ENCODE peak calls at places on chromosome 14, in nine cellular contexts. P, W, Y, N, M, F, Z, A and D are unnamed samples.

GRCh38 chr14:70919774-70920173 is 12.5 kb downstream of the PCNX1 start:
- DNase-seq in P (no peak), W (no peak), Y (no peak), N (no peak), M (no peak), F (peak), Z (no peak), A (peak), D (no peak)

GRCh38 chr14:38505221-38506095 is 249.6 kb upstream of the CLEC14A start:
- DNase-seq in P (no peak), W (no peak), Y (no peak), N (no peak), M (no peak), F (peak), Z (no peak), A (no peak), D (no peak)

GRCh38 chr14:45198551-45198950 is 54.5 kb downstream of the MIS18BP1 start:
- DNase-seq in P (no peak), W (no peak), Y (no peak), N (no peak), M (no peak), F (peak), Z (no peak), A (no peak), D (no peak)

GRCh38 chr14:64640839-64641238 is 63.4 kb upstream of the PLEKHG3 start:
- DNase-seq in P (no peak), W (no peak), Y (no peak), N (no peak), M (no peak), F (no peak), Z (no peak), A (no peak), D (no peak)

GRCh38 chr14:30211326-30211725 is 283.7 kb upstream of the PRKD1 start:
- DNase-seq in P (no peak), W (no peak), Y (no peak), N (no peak), M (no peak), F (peak), Z (no peak), A (peak), D (no peak)

GRCh38 chr14:55120466-55121144 is 8.4 kb upstream of the LGALS3 start:
- DNase-seq in P (no peak), W (no peak), Y (no peak), N (no peak), M (peak), F (no peak), Z (no peak), A (no peak), D (no peak)

GRCh38 chr14:52332269-52332668 is 18.2 kb downstream of the PTGER2 start:
- DNase-seq in P (no peak), W (no peak), Y (no peak), N (no peak), M (no peak), F (peak), Z (no peak), A (no peak), D (no peak)

GRCh38 chr14:71606064-71606463 is 326.2 kb upstream of the RGS6 start:
- DNase-seq in P (no peak), W (no peak), Y (no peak), N (no peak), M (no peak), F (no peak), Z (no peak), A (no peak), D (no peak)

GRCh38 chr14:55438066-55438683 is 2.2 kb downstream of the TBPL2 start:
- DNase-seq in P (no peak), W (peak), Y (no peak), N (peak), M (peak), F (peak), Z (no peak), A (peak), D (peak)

GRCh38 chr14:72049462-72049861 is 117.2 kb downstream of the RGS6 start:
- DNase-seq in P (peak), W (no peak), Y (no peak), N (no peak), M (peak), F (no peak), Z (no peak), A (peak), D (no peak)

GRCh38 chr14:52694761-52695480 is 437 bp downstream of the ERO1A start:
- DNase-seq in P (peak), W (peak), Y (peak), N (peak), M (peak), F (peak), Z (no peak), A (peak), D (peak)

GRCh38 chr14:59208224-59208814 is 19.9 kb downstream of the DAAM1 start:
- DNase-seq in P (no peak), W (no peak), Y (no peak), N (no peak), M (no peak), F (peak), Z (no peak), A (peak), D (no peak)

GRCh38 chr14:51677276-51677675 is 25.6 kb downstream of the FRMD6 start:
- DNase-seq in P (no peak), W (no peak), Y (no peak), N (no peak), M (no peak), F (peak), Z (no peak), A (peak), D (no peak)

GRCh38 chr14:69240527-69241173 is 19.3 kb upstream of the GALNT16 start:
- DNase-seq in P (no peak), W (no peak), Y (no peak), N (no peak), M (no peak), F (no peak), Z (no peak), A (no peak), D (no peak)

GRCh38 chr14:89027097-89027740 is 202.8 kb downstream of the TTC8 start:
- DNase-seq in P (peak), W (peak), Y (peak), N (peak), M (no peak), F (no peak), Z (peak), A (peak), D (peak)

GRCh38 chr14:64109821-64110554 is 184.2 kb downstream of the ESR2 start:
- DNase-seq in P (no peak), W (no peak), Y (no peak), N (no peak), M (no peak), F (no peak), Z (no peak), A (peak), D (no peak)

GRCh38 chr14:72907327-72907826 is 13.5 kb upstream of the DPF3 start:
- DNase-seq in P (no peak), W (no peak), Y (no peak), N (peak), M (peak), F (peak), Z (no peak), A (no peak), D (no peak)

GRCh38 chr14:52244328-52244727 is 23.2 kb upstream of the PTGDR start:
- DNase-seq in P (no peak), W (no peak), Y (no peak), N (no peak), M (no peak), F (no peak), Z (no peak), A (no peak), D (no peak)

GRCh38 chr14:99612737-99613330 is 8.8 kb upstream of the CCDC85C start:
- DNase-seq in P (no peak), W (no peak), Y (no peak), N (no peak), M (no peak), F (peak), Z (no peak), A (no peak), D (no peak)

GRCh38 chr14:54420478-54421116 is 20.6 kb downstream of the CNIH1 start:
- DNase-seq in P (no peak), W (peak), Y (no peak), N (peak), M (peak), F (peak), Z (no peak), A (peak), D (peak)

GRCh38 chr14:106380740-106381139 is 854.4 kb downstream of the TMEM121 start:
- DNase-seq in P (no peak), W (no peak), Y (no peak), N (no peak), M (no peak), F (no peak), Z (no peak), A (no peak), D (no peak)

GRCh38 chr14:30974628-30975027 is 50.8 kb upstream of the AP4S1 start:
- DNase-seq in P (no peak), W (no peak), Y (no peak), N (no peak), M (no peak), F (peak), Z (no peak), A (no peak), D (no peak)

GRCh38 chr14:19823765-19824164 is 20.2 kb downstream of the OR4N2 start:
- DNase-seq in P (no peak), W (no peak), Y (no peak), N (no peak), M (peak), F (peak), Z (no peak), A (peak), D (no peak)